ENCODE peak calls at places on chromosomes 1 and 21, in six cellular contexts. H is psoas muscle, N is pancreas, L is GM13977, O is left ventricle myocardium inferior, S is fibroblast of villous mesenchyme. X is an unnamed sample.

GRCh38 chr1:6177681-6178380 is 2.3 kb downstream of the CHD5 start:
- DNase-seq in H (no peak), N (no peak), L (no peak), O (no peak), S (no peak), X (peak; percentile 33)

GRCh38 chr21:41045534-41046268 is 122.3 kb upstream of the BACE2 start:
- DNase-seq in H (no peak), N (peak; percentile 72), L (no peak), O (no peak), S (no peak), X (no peak)

GRCh38 chr1:60715970-60716369 is 366.4 kb upstream of the NFIA start:
- DNase-seq in H (no peak), N (no peak), L (no peak), O (no peak), S (no peak), X (no peak)

GRCh38 chr1:55848906-55849305 is 633.7 kb upstream of the USP24 start:
- DNase-seq in H (no peak), N (no peak), L (no peak), O (no peak), S (peak; percentile 56), X (no peak)

GRCh38 chr1:54945393-54945936 is 35.0 kb upstream of the TMEM61 start:
- DNase-seq in H (no peak), N (no peak), L (no peak), O (no peak), S (no peak), X (no peak)

GRCh38 chr1:172145231-172145651 is 275.2 kb upstream of the C1orf105 start:
- DNase-seq in H (no peak), N (no peak), L (no peak), O (no peak), S (peak; percentile 76), X (no peak)

GRCh38 chr1:8987881-8988617 is 38.2 kb downstream of the SLC2A7 start:
- DNase-seq in H (peak; percentile 51), N (peak; percentile 84), L (peak; percentile 76), O (peak; percentile 54), S (peak; percentile 48), X (peak; percentile 74)

GRCh38 chr21:19850157-19850556 is 1148.1 kb upstream of the NCAM2 start:
- DNase-seq in H (no peak), N (no peak), L (no peak), O (no peak), S (no peak), X (no peak)

GRCh38 chr1:227356582-227357228 is 38.4 kb upstream of the CDC42BPA start:
- DNase-seq in H (no peak), N (no peak), L (no peak), O (no peak), S (no peak), X (no peak)

DNA sequence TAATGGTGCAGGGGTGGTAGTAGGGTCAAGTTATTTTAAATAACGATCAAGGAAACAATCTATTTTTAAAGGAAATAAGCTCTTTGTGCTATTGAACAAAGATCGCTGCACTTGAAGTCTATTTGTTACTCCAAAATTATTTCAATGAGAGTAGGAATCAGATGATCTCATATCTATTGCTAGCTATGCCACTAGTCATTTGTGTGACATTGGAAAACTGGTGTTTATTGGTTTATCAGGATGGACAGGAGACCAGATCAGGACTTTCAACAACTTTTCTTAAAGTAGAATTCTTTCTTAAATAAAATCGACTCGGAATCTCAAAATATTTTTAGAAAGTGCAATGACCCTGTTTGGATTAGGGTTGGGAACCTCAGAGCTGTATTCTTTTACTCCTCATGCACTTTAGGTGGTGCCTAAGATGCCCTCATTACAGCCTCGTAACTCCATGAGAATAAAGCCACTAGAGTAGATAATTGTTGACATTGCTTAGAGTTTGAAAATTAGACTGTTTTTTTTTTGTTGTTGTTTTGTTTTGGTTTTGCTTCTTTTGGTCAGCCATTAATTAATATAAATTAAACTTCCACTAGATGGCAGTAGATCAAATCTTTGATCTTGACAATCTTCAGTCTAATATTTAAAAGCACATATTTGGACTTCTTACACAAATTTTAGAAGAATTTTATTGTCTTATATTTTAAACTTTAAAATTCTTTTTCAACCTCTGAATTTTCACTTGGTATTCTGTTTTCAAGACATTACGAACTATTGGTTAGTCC is 352.4 kb downstream of the USP25 start:
- DNase-seq in H (no peak), N (no peak), L (no peak), O (no peak), S (peak; percentile 42), X (no peak)
- TF ChIP-seq CTCF in H (peak; percentile 54), N (peak; percentile 38), L (peak; percentile 22), O (peak; percentile 60), S (peak; percentile 29), X (no peak)

GRCh38 chr1:75338974-75339483 is 204.8 kb downstream of the LHX8 start:
- DNase-seq in H (no peak), N (no peak), L (peak; percentile 23), O (no peak), S (no peak), X (peak; percentile 33)

GRCh38 chr1:75341537-75341936 is 207.3 kb downstream of the LHX8 start:
- DNase-seq in H (no peak), N (no peak), L (no peak), O (no peak), S (no peak), X (no peak)

GRCh38 chr1:75345538-75346292 is 211.5 kb downstream of the LHX8 start:
- DNase-seq in H (no peak), N (no peak), L (no peak), O (no peak), S (peak; percentile 6), X (no peak)

DNA sequence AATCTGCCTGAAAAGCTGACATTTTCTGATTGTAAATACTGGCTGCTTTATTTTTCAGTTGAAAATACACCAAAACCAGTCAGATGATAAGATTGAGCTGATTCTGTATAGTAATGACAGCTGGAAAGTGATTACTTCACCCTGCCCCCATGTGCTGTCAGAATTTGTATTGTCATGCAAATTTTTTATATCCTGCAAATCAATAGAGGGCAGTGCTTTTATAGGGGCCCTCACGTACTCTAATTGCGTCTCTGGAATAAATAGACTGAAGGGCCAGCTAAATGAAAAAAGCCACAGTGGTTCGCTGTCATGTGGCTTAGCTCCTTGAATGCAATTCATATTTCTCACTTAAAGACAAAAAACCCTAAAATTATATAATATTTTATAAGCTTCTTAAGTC is 208.6 kb downstream of the LHX8 start:
- DNase-seq in H (no peak), N (no peak), L (no peak), O (no peak), S (no peak), X (no peak)
- TF ChIP-seq CTCF in H (no peak), N (no peak), L (no peak), O (no peak), S (no peak), X (no peak)

GRCh38 chr1:180157108-180157507 is 2.4 kb downstream of the QSOX1 start:
- DNase-seq in H (no peak), N (no peak), L (no peak), O (no peak), S (peak; percentile 22), X (no peak)
- TF ChIP-seq CTCF in H (no peak), N (no peak), L (no peak), O (no peak), S (no peak), X (no peak)

GRCh38 chr1:246748006-246748405 is 23.8 kb downstream of the SCCPDH start:
- DNase-seq in H (no peak), N (no peak), L (no peak), O (no peak), S (no peak), X (no peak)
- TF ChIP-seq CTCF in H (no peak), N (no peak), L (no peak), O (no peak), S (no peak), X (no peak)

X was measured in GM20000.